ENCODE peak calls at places on chromosomes 3 and 15, in six cellular contexts. N is AG08395; Z is WTC11; P is T-cell; J is stimulated activated CD8-positive, alpha-beta memory T cell treated with anti-CD3 and anti-CD28 coated beads, Interleukin-12 subunit alpha, Interleukin-12 subunit beta, amount 100 ng/mL, for 1 hour; O is AG09319. V is an unnamed sample.

GRCh38 chr3:23969393-23969792 is 24.3 kb downstream of the NR1D2 start:
- DNase-seq in O (no peak), Z (no peak), N (no peak), P (no peak), J (no peak), V (no peak)

GRCh38 chr3:114327665-114328064 is 33.8 kb downstream of the TIGIT start:
- DNase-seq in P (no peak), Z (no peak), J (no peak), O (no peak), N (no peak), V (no peak)

GRCh38 chr3:115922681-115923347 is 299.5 kb downstream of the GAP43 start:
- DNase-seq in O (no peak), P (no peak), J (no peak), N (peak), Z (peak), V (peak)

GRCh38 chr3:122247825-122248185 is 64.3 kb downstream of the CASR start:
- DNase-seq in P (no peak), J (no peak), N (no peak), Z (no peak), O (no peak), V (peak)

GRCh38 chr15:56286213-56286612 is 42.5 kb upstream of the RFX7 start:
- DNase-seq in N (no peak), Z (peak), O (no peak), J (no peak), P (no peak), V (no peak)

GRCh38 chr3:9932843-9933560 is 632 bp upstream of the CRELD1 start:
- DNase-seq in N (peak), Z (peak), P (peak), J (peak), O (no peak), V (peak)

GRCh38 chr3:106750092-106750491 is 627.1 kb upstream of the CCDC54 start:
- DNase-seq in P (no peak), N (no peak), O (no peak), Z (no peak), J (no peak), V (no peak)

GRCh38 chr15:40990789-40991188 is 37.5 kb downstream of the CHAC1 start:
- DNase-seq in N (no peak), J (no peak), Z (no peak), P (no peak), O (no peak), V (no peak)

GRCh38 chr3:196634224-196634623 is 5.3 kb upstream of the NRROS start:
- DNase-seq in P (no peak), N (no peak), O (no peak), J (no peak), Z (no peak), V (peak)

GRCh38 chr15:71752604-71753289 is 57.6 kb upstream of the NR2E3 start:
- DNase-seq in N (peak), P (no peak), O (peak), J (no peak), Z (peak), V (no peak)

GRCh38 chr15:62900071-62900812 is 142.3 kb upstream of the TPM1 start:
- DNase-seq in N (no peak), O (no peak), J (no peak), Z (no peak), P (no peak), V (no peak)

GRCh38 chr15:75733761-75734651 is 21.4 kb upstream of the CSPG4 start:
- DNase-seq in O (no peak), N (no peak), Z (no peak), J (no peak), P (no peak), V (no peak)

GRCh38 chr3:133506215-133506901 is 67.1 kb upstream of the CDV3 start:
- DNase-seq in J (no peak), Z (no peak), N (no peak), P (peak), O (no peak), V (peak)

GRCh38 chr3:67619966-67620365 is 34.4 kb downstream of the SUCLG2 start:
- DNase-seq in O (no peak), J (no peak), N (no peak), P (no peak), Z (no peak), V (no peak)

GRCh38 chr3:22734207-22734606 is 468.9 kb upstream of the UBE2E2 start:
- DNase-seq in N (no peak), Z (no peak), J (no peak), O (no peak), P (no peak), V (no peak)

GRCh38 chr3:45580142-45580541 is 14.4 kb upstream of the LIMD1 start:
- DNase-seq in O (no peak), P (no peak), Z (no peak), J (no peak), N (no peak), V (no peak)

GRCh38 chr3:9122732-9123364 is 126.6 kb downstream of the SRGAP3 start:
- DNase-seq in P (no peak), N (no peak), O (no peak), J (no peak), Z (no peak), V (no peak)

GRCh38 chr3:9777695-9778023 is 7.9 kb upstream of the CAMK1 start:
- DNase-seq in J (no peak), N (no peak), Z (no peak), O (no peak), P (no peak), V (no peak)

GRCh38 chr3:150090877-150091276 is 120.2 kb upstream of the PFN2 start:
- DNase-seq in P (no peak), J (no peak), Z (no peak), N (no peak), O (no peak), V (no peak)

GRCh38 chr3:113758389-113759029 is 11.7 kb downstream of the ATP6V1A start:
- DNase-seq in J (no peak), P (no peak), Z (no peak), O (no peak), N (peak), V (no peak)

GRCh38 chr3:49618412-49618811 is 55.7 kb upstream of the APEH start:
- DNase-seq in Z (no peak), O (no peak), N (no peak), J (no peak), P (no peak), V (no peak)

V was measured in germinal center.